ENCODE peak calls at places on chromosomes 5 and 9, in eight cellular contexts. One of them, this sample, is unnamed.

GRCh38 chr9:117722108-117722761 is 18.0 kb downstream of the TLR4 start:
- DNase-seq in left ventricle myocardium inferior: no peak
- DNase-seq in heart right ventricle: no peak
- DNase-seq in neuronal stem cell: no peak
- DNase-seq in transverse colon: no peak
- DNase-seq in IMR-90: no peak
- DNase-seq in right cardiac atrium: peak; percentile 30
- DNase-seq in breast epithelium: no peak
- DNase-seq in this sample: no peak

GRCh38 chr5:65127181-65127901 is 354.4 kb downstream of the ADAMTS6 start:
- DNase-seq in left ventricle myocardium inferior: no peak
- DNase-seq in heart right ventricle: no peak
- DNase-seq in neuronal stem cell: no peak
- DNase-seq in transverse colon: no peak
- DNase-seq in IMR-90: peak; percentile 93
- DNase-seq in right cardiac atrium: no peak
- DNase-seq in breast epithelium: no peak
- DNase-seq in this sample: no peak

GRCh38 chr5:55218966-55219365 is 8.1 kb downstream of the MCIDAS start:
- DNase-seq in left ventricle myocardium inferior: no peak
- DNase-seq in heart right ventricle: no peak
- DNase-seq in neuronal stem cell: no peak
- DNase-seq in transverse colon: peak; percentile 89
- DNase-seq in IMR-90: no peak
- DNase-seq in right cardiac atrium: no peak
- DNase-seq in breast epithelium: no peak
- DNase-seq in this sample: peak; percentile 89

GRCh38 chr5:9456435-9457042 is 89.3 kb downstream of the SEMA5A start:
- DNase-seq in left ventricle myocardium inferior: no peak
- DNase-seq in heart right ventricle: no peak
- DNase-seq in neuronal stem cell: peak; percentile 30
- DNase-seq in transverse colon: no peak
- DNase-seq in IMR-90: peak; percentile 97
- DNase-seq in right cardiac atrium: no peak
- DNase-seq in breast epithelium: no peak
- DNase-seq in this sample: no peak

GRCh38 chr9:69502671-69503301 is 169.4 kb downstream of the APBA1 start:
- DNase-seq in left ventricle myocardium inferior: no peak
- DNase-seq in heart right ventricle: no peak
- DNase-seq in neuronal stem cell: no peak
- DNase-seq in transverse colon: no peak
- DNase-seq in IMR-90: peak; percentile 41
- DNase-seq in right cardiac atrium: no peak
- DNase-seq in breast epithelium: no peak
- DNase-seq in this sample: no peak

GRCh38 chr5:103743455-103743854 is 180.9 kb upstream of the NUDT12 start:
- DNase-seq in left ventricle myocardium inferior: no peak
- DNase-seq in heart right ventricle: no peak
- DNase-seq in neuronal stem cell: no peak
- DNase-seq in transverse colon: no peak
- DNase-seq in IMR-90: no peak
- DNase-seq in right cardiac atrium: no peak
- DNase-seq in breast epithelium: no peak
- DNase-seq in this sample: no peak

GRCh38 chr9:16180546-16180945 is 627.7 kb downstream of the CCDC171 start:
- DNase-seq in left ventricle myocardium inferior: no peak
- DNase-seq in heart right ventricle: no peak
- DNase-seq in neuronal stem cell: no peak
- DNase-seq in transverse colon: no peak
- DNase-seq in IMR-90: peak; percentile 51
- DNase-seq in right cardiac atrium: no peak
- DNase-seq in breast epithelium: no peak
- DNase-seq in this sample: no peak

GRCh38 chr5:132104561-132104960 is 31.0 kb downstream of the CSF2 start:
- DNase-seq in left ventricle myocardium inferior: no peak
- DNase-seq in heart right ventricle: no peak
- DNase-seq in neuronal stem cell: no peak
- DNase-seq in transverse colon: no peak
- DNase-seq in IMR-90: peak; percentile 66
- DNase-seq in right cardiac atrium: no peak
- DNase-seq in breast epithelium: no peak
- DNase-seq in this sample: no peak

GRCh38 chr5:2757563-2758311 is 6.3 kb upstream of the IRX2 start:
- DNase-seq in left ventricle myocardium inferior: no peak
- DNase-seq in heart right ventricle: no peak
- DNase-seq in neuronal stem cell: no peak
- DNase-seq in transverse colon: no peak
- DNase-seq in IMR-90: peak; percentile 22
- DNase-seq in right cardiac atrium: no peak
- DNase-seq in breast epithelium: peak; percentile 87
- DNase-seq in this sample: peak; percentile 32

GRCh38 chr9:127568618-127568970 is 43.5 kb upstream of the STXBP1 start:
- DNase-seq in left ventricle myocardium inferior: no peak
- DNase-seq in heart right ventricle: no peak
- DNase-seq in neuronal stem cell: no peak
- DNase-seq in transverse colon: no peak
- DNase-seq in IMR-90: no peak
- DNase-seq in right cardiac atrium: no peak
- DNase-seq in breast epithelium: no peak
- DNase-seq in this sample: no peak

GRCh38 chr9:127565231-127565630 is 46.8 kb upstream of the STXBP1 start:
- DNase-seq in left ventricle myocardium inferior: no peak
- DNase-seq in heart right ventricle: no peak
- DNase-seq in neuronal stem cell: no peak
- DNase-seq in transverse colon: no peak
- DNase-seq in IMR-90: no peak
- DNase-seq in right cardiac atrium: peak; percentile 2
- DNase-seq in breast epithelium: no peak
- DNase-seq in this sample: no peak

GRCh38 chr9:127567119-127567897 is 44.8 kb upstream of the STXBP1 start:
- DNase-seq in left ventricle myocardium inferior: peak; percentile 71
- DNase-seq in heart right ventricle: peak; percentile 67
- DNase-seq in neuronal stem cell: no peak
- DNase-seq in transverse colon: peak; percentile 81
- DNase-seq in IMR-90: peak; percentile 44
- DNase-seq in right cardiac atrium: peak; percentile 72
- DNase-seq in breast epithelium: peak; percentile 64
- DNase-seq in this sample: peak; percentile 92

GRCh38 chr9:127567898-127568617 is 44.0 kb upstream of the STXBP1 start:
- DNase-seq in left ventricle myocardium inferior: no peak
- DNase-seq in heart right ventricle: peak; percentile 42
- DNase-seq in neuronal stem cell: no peak
- DNase-seq in transverse colon: peak; percentile 36
- DNase-seq in IMR-90: no peak
- DNase-seq in right cardiac atrium: no peak
- DNase-seq in breast epithelium: no peak
- DNase-seq in this sample: peak; percentile 87

DNA sequence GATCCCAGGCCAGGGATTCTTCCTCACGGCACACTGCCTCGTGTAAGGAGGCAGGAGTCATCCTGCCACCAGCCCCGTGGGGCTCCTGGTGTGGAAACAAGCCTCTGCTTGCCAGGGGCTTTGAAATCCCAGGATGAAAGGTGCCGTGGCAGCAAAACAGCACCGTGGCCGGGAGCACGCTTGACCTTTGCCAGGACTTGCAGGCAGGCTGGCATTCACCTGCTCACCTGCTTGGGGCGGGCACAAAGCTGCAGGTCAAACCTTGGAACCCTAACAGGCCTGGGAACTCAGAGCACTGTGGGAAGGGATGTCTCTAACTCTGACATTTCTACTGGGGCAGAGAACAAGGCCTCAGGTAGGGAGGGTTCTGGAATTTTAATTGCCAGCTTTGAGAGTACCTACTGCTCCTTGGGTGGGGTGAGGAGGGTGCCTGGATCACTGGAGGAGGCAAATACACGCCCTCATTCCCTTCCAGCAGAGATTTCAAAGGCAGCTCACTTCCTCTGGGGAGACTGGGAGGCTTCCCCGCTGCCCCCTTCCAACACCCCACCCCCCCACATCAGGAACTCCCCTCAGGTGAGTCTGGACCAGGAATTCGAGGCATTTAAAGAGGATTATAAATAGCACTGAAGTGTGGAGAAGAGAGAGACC is 45.6 kb upstream of the STXBP1 start:
- DNase-seq in left ventricle myocardium inferior: no peak
- DNase-seq in heart right ventricle: no peak
- DNase-seq in neuronal stem cell: no peak
- DNase-seq in transverse colon: peak; percentile 78
- DNase-seq in IMR-90: no peak
- DNase-seq in right cardiac atrium: peak; percentile 25
- DNase-seq in breast epithelium: no peak
- DNase-seq in this sample: no peak
- H3K27ac ChIP-seq in left ventricle myocardium inferior: peak overlapping the region; percentile 95
- H3K27ac ChIP-seq in heart right ventricle: peak overlapping the region; percentile 87
- H3K27ac ChIP-seq in neuronal stem cell: no peak overlapping the region
- H3K27ac ChIP-seq in transverse colon: peak overlapping the region; percentile 97
- H3K27ac ChIP-seq in IMR-90: peak overlapping the region; percentile 97
- H3K27ac ChIP-seq in right cardiac atrium: peak overlapping the region; percentile 81
- H3K27ac ChIP-seq in breast epithelium: peak overlapping the region; percentile 100
- H3K27ac ChIP-seq in this sample: peak overlapping the region; percentile 97

GRCh38 chr9:2024888-2025781 is 10.0 kb downstream of the SMARCA2 start:
- DNase-seq in left ventricle myocardium inferior: no peak
- DNase-seq in heart right ventricle: no peak
- DNase-seq in neuronal stem cell: no peak
- DNase-seq in transverse colon: no peak
- DNase-seq in IMR-90: no peak
- DNase-seq in right cardiac atrium: no peak
- DNase-seq in breast epithelium: peak; percentile 30
- DNase-seq in this sample: no peak

GRCh38 chr9:2027761-2028160 is 12.6 kb downstream of the SMARCA2 start:
- DNase-seq in left ventricle myocardium inferior: no peak
- DNase-seq in heart right ventricle: no peak
- DNase-seq in neuronal stem cell: no peak
- DNase-seq in transverse colon: no peak
- DNase-seq in IMR-90: no peak
- DNase-seq in right cardiac atrium: no peak
- DNase-seq in breast epithelium: no peak
- DNase-seq in this sample: no peak

GRCh38 chr9:2023532-2023931 is 8.4 kb downstream of the SMARCA2 start:
- DNase-seq in left ventricle myocardium inferior: no peak
- DNase-seq in heart right ventricle: no peak
- DNase-seq in neuronal stem cell: no peak
- DNase-seq in transverse colon: no peak
- DNase-seq in IMR-90: no peak
- DNase-seq in right cardiac atrium: no peak
- DNase-seq in breast epithelium: no peak
- DNase-seq in this sample: no peak

GRCh38 chr9:2026598-2026997 is 11.5 kb downstream of the SMARCA2 start:
- DNase-seq in left ventricle myocardium inferior: no peak
- DNase-seq in heart right ventricle: no peak
- DNase-seq in neuronal stem cell: no peak
- DNase-seq in transverse colon: no peak
- DNase-seq in IMR-90: no peak
- DNase-seq in right cardiac atrium: no peak
- DNase-seq in breast epithelium: no peak
- DNase-seq in this sample: no peak

GRCh38 chr9:2026181-2026580 is 11.0 kb downstream of the SMARCA2 start:
- DNase-seq in left ventricle myocardium inferior: no peak
- DNase-seq in heart right ventricle: no peak
- DNase-seq in neuronal stem cell: no peak
- DNase-seq in transverse colon: no peak
- DNase-seq in IMR-90: no peak
- DNase-seq in right cardiac atrium: no peak
- DNase-seq in breast epithelium: no peak
- DNase-seq in this sample: no peak
- H3K4me1 ChIP-seq in left ventricle myocardium inferior: peaks cover 99% of the 10 kb centered on the region
- H3K4me1 ChIP-seq in heart right ventricle: peaks cover 87% of the 10 kb centered on the region
- H3K4me1 ChIP-seq in neuronal stem cell: no peaks in the 10 kb centered on the region
- H3K4me1 ChIP-seq in transverse colon: peaks cover 23% of the 10 kb centered on the region
- H3K4me1 ChIP-seq in IMR-90: peaks cover 5% of the 10 kb centered on the region
- H3K4me1 ChIP-seq in right cardiac atrium: peaks cover 25% of the 10 kb centered on the region
- H3K4me1 ChIP-seq in breast epithelium: peaks cover 28% of the 10 kb centered on the region
- H3K4me1 ChIP-seq in this sample: peaks cover 31% of the 10 kb centered on the region

GRCh38 chr5:14218480-14218879 is 75.3 kb downstream of the TRIO start:
- DNase-seq in left ventricle myocardium inferior: no peak
- DNase-seq in heart right ventricle: no peak
- DNase-seq in neuronal stem cell: no peak
- DNase-seq in transverse colon: no peak
- DNase-seq in IMR-90: no peak
- DNase-seq in right cardiac atrium: no peak
- DNase-seq in breast epithelium: no peak
- DNase-seq in this sample: no peak
- H3K27ac ChIP-seq in left ventricle myocardium inferior: peak overlapping the region; percentile 54
- H3K27ac ChIP-seq in heart right ventricle: no peak overlapping the region
- H3K27ac ChIP-seq in neuronal stem cell: no peak overlapping the region
- H3K27ac ChIP-seq in transverse colon: peak overlapping the region; percentile 82
- H3K27ac ChIP-seq in IMR-90: peak overlapping the region; percentile 2
- H3K27ac ChIP-seq in right cardiac atrium: peak overlapping the region; percentile 9
- H3K27ac ChIP-seq in breast epithelium: peak overlapping the region; percentile 22
- H3K27ac ChIP-seq in this sample: peak overlapping the region; percentile 50

GRCh38 chr9:94923333-94924089 is 197.0 kb downstream of the AOPEP start:
- DNase-seq in left ventricle myocardium inferior: no peak
- DNase-seq in heart right ventricle: no peak
- DNase-seq in neuronal stem cell: peak; percentile 46
- DNase-seq in transverse colon: no peak
- DNase-seq in IMR-90: no peak
- DNase-seq in right cardiac atrium: no peak
- DNase-seq in breast epithelium: no peak
- DNase-seq in this sample: no peak

GRCh38 chr9:94921656-94922055 is 195.2 kb downstream of the AOPEP start:
- DNase-seq in left ventricle myocardium inferior: no peak
- DNase-seq in heart right ventricle: no peak
- DNase-seq in neuronal stem cell: no peak
- DNase-seq in transverse colon: no peak
- DNase-seq in IMR-90: no peak
- DNase-seq in right cardiac atrium: no peak
- DNase-seq in breast epithelium: no peak
- DNase-seq in this sample: no peak

GRCh38 chr9:94921072-94921471 is 194.6 kb downstream of the AOPEP start:
- DNase-seq in left ventricle myocardium inferior: no peak
- DNase-seq in heart right ventricle: no peak
- DNase-seq in neuronal stem cell: no peak
- DNase-seq in transverse colon: no peak
- DNase-seq in IMR-90: peak; percentile 73
- DNase-seq in right cardiac atrium: peak; percentile 38
- DNase-seq in breast epithelium: no peak
- DNase-seq in this sample: peak; percentile 84

GRCh38 chr9:94922691-94923107 is 196.2 kb downstream of the AOPEP start:
- DNase-seq in left ventricle myocardium inferior: no peak
- DNase-seq in heart right ventricle: no peak
- DNase-seq in neuronal stem cell: no peak
- DNase-seq in transverse colon: no peak
- DNase-seq in IMR-90: peak; percentile 64
- DNase-seq in right cardiac atrium: no peak
- DNase-seq in breast epithelium: peak; percentile 49
- DNase-seq in this sample: no peak

DNA sequence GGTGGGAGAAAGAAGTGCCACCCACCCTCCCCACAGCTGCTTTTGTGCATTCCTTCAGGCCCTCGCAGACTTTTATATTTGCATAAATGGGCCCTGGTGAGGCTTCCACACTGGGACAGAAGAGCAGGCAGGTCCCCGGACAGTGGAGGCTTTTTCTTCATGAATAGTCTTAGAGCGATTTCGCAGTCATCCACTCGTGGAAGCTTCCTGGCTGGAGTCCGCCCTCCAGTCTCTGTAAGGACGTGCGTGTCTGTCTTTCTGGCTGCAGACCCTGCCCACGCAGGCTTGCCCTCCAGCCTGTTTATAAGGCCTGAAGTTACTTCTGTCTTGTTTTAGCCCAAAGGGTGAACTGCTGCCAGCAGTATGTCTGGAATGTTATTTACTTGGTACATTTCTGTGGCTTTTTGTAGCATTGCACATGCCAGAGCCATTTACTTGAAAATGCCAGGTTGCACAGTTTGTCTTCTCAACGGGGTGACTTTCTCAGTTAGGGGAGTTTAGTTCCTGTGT is 195.7 kb downstream of the AOPEP start:
- DNase-seq in left ventricle myocardium inferior: no peak
- DNase-seq in heart right ventricle: no peak
- DNase-seq in neuronal stem cell: no peak
- DNase-seq in transverse colon: no peak
- DNase-seq in IMR-90: peak; percentile 98
- DNase-seq in right cardiac atrium: peak; percentile 49
- DNase-seq in breast epithelium: peak; percentile 83
- DNase-seq in this sample: peak; percentile 88
- H3K4me1 ChIP-seq in left ventricle myocardium inferior: peaks cover 51% of the 10 kb centered on the region
- H3K4me1 ChIP-seq in heart right ventricle: peaks cover 51% of the 10 kb centered on the region
- H3K4me1 ChIP-seq in neuronal stem cell: peaks cover 25% of the 10 kb centered on the region
- H3K4me1 ChIP-seq in transverse colon: peaks cover 36% of the 10 kb centered on the region
- H3K4me1 ChIP-seq in IMR-90: peaks cover 30% of the 10 kb centered on the region
- H3K4me1 ChIP-seq in right cardiac atrium: peaks cover 18% of the 10 kb centered on the region
- H3K4me1 ChIP-seq in breast epithelium: peaks cover 8% of the 10 kb centered on the region
- H3K4me1 ChIP-seq in this sample: peaks cover 35% of the 10 kb centered on the region

This sample was measured in kidney.